ENCODE peak calls at places on chromosomes 3 and 15, in seven cellular contexts. One of them, this sample, is unnamed.

GRCh38 chr15:89143503-89144162 is 55.4 kb downstream of the ABHD2 start:
- DNase-seq in H1: no peak
- DNase-seq in neuronal stem cell: no peak
- DNase-seq in H9: no peak
- DNase-seq in mesendoderm: no peak
- DNase-seq in mesenchymal stem cell: no peak
- DNase-seq in IMR-90: peak
- DNase-seq in this sample: no peak

GRCh38 chr15:40232625-40233070 is 6.2 kb upstream of the PAK6 start:
- DNase-seq in H1: no peak
- DNase-seq in neuronal stem cell: no peak
- DNase-seq in H9: no peak
- DNase-seq in mesendoderm: peak
- DNase-seq in mesenchymal stem cell: no peak
- DNase-seq in IMR-90: peak
- DNase-seq in this sample: no peak

GRCh38 chr3:21509706-21510105 is 241.3 kb downstream of the ZNF385D start:
- DNase-seq in H1: no peak
- DNase-seq in neuronal stem cell: no peak
- DNase-seq in H9: no peak
- DNase-seq in mesendoderm: no peak
- DNase-seq in mesenchymal stem cell: no peak
- DNase-seq in IMR-90: no peak
- DNase-seq in this sample: no peak

GRCh38 chr3:32246079-32246675 is 7.7 kb downstream of the CMTM8 start:
- DNase-seq in H1: no peak
- DNase-seq in neuronal stem cell: no peak
- DNase-seq in H9: no peak
- DNase-seq in mesendoderm: peak
- DNase-seq in mesenchymal stem cell: no peak
- DNase-seq in IMR-90: no peak
- DNase-seq in this sample: no peak

GRCh38 chr15:43748376-43748775 is 2.1 kb downstream of the PDIA3 start:
- DNase-seq in H1: no peak
- DNase-seq in neuronal stem cell: no peak
- DNase-seq in H9: no peak
- DNase-seq in mesendoderm: no peak
- DNase-seq in mesenchymal stem cell: peak
- DNase-seq in IMR-90: peak
- DNase-seq in this sample: no peak

GRCh38 chr3:147758786-147759185 is 349.6 kb downstream of the ZIC1 start:
- DNase-seq in H1: no peak
- DNase-seq in neuronal stem cell: no peak
- DNase-seq in H9: no peak
- DNase-seq in mesendoderm: no peak
- DNase-seq in mesenchymal stem cell: no peak
- DNase-seq in IMR-90: no peak
- DNase-seq in this sample: no peak

GRCh38 chr15:81723758-81724157 is 322.1 kb downstream of the MEX3B start:
- DNase-seq in H1: no peak
- DNase-seq in neuronal stem cell: no peak
- DNase-seq in H9: no peak
- DNase-seq in mesendoderm: no peak
- DNase-seq in mesenchymal stem cell: no peak
- DNase-seq in IMR-90: no peak
- DNase-seq in this sample: no peak

GRCh38 chr3:57127849-57128566 is 37.1 kb downstream of the IL17RD start:
- DNase-seq in H1: no peak
- DNase-seq in neuronal stem cell: no peak
- DNase-seq in H9: no peak
- DNase-seq in mesendoderm: peak
- DNase-seq in mesenchymal stem cell: peak
- DNase-seq in IMR-90: no peak
- DNase-seq in this sample: no peak

GRCh38 chr3:198081421-198081844 is 121.4 kb downstream of the LMLN start:
- DNase-seq in H1: no peak
- DNase-seq in neuronal stem cell: no peak
- DNase-seq in H9: peak
- DNase-seq in mesendoderm: peak
- DNase-seq in mesenchymal stem cell: no peak
- DNase-seq in IMR-90: no peak
- DNase-seq in this sample: no peak

GRCh38 chr3:125032683-125033082 is 23.1 kb downstream of the HEG1 start:
- DNase-seq in H1: no peak
- DNase-seq in neuronal stem cell: no peak
- DNase-seq in H9: no peak
- DNase-seq in mesendoderm: no peak
- DNase-seq in mesenchymal stem cell: no peak
- DNase-seq in IMR-90: no peak
- DNase-seq in this sample: no peak

GRCh38 chr15:78915341-78916087 is 29.3 kb downstream of the CTSH start:
- DNase-seq in H1: no peak
- DNase-seq in neuronal stem cell: no peak
- DNase-seq in H9: no peak
- DNase-seq in mesendoderm: no peak
- DNase-seq in mesenchymal stem cell: no peak
- DNase-seq in IMR-90: no peak
- DNase-seq in this sample: no peak

GRCh38 chr3:181727122-181728036 is 15.7 kb downstream of the SOX2 start:
- DNase-seq in H1: no peak
- DNase-seq in neuronal stem cell: no peak
- DNase-seq in H9: peak
- DNase-seq in mesendoderm: peak
- DNase-seq in mesenchymal stem cell: peak
- DNase-seq in IMR-90: no peak
- DNase-seq in this sample: no peak

GRCh38 chr15:74642724-74643367 is 27.2 kb downstream of the CLK3 start:
- DNase-seq in H1: no peak
- DNase-seq in neuronal stem cell: no peak
- DNase-seq in H9: no peak
- DNase-seq in mesendoderm: peak
- DNase-seq in mesenchymal stem cell: peak
- DNase-seq in IMR-90: peak
- DNase-seq in this sample: no peak

GRCh38 chr3:176914764-176915163 is 282.5 kb downstream of the TBL1XR1 start:
- DNase-seq in H1: no peak
- DNase-seq in neuronal stem cell: no peak
- DNase-seq in H9: no peak
- DNase-seq in mesendoderm: peak
- DNase-seq in mesenchymal stem cell: no peak
- DNase-seq in IMR-90: no peak
- DNase-seq in this sample: no peak

GRCh38 chr15:43941555-43941954 is 114.8 kb downstream of the WDR76 start:
- DNase-seq in H1: no peak
- DNase-seq in neuronal stem cell: no peak
- DNase-seq in H9: no peak
- DNase-seq in mesendoderm: no peak
- DNase-seq in mesenchymal stem cell: no peak
- DNase-seq in IMR-90: no peak
- DNase-seq in this sample: no peak

GRCh38 chr3:168003911-168004310 is 91.8 kb downstream of the GOLIM4 start:
- DNase-seq in H1: no peak
- DNase-seq in neuronal stem cell: no peak
- DNase-seq in H9: no peak
- DNase-seq in mesendoderm: no peak
- DNase-seq in mesenchymal stem cell: no peak
- DNase-seq in IMR-90: no peak
- DNase-seq in this sample: no peak

GRCh38 chr15:92845109-92845508 is 55.0 kb upstream of the CHD2 start:
- DNase-seq in H1: no peak
- DNase-seq in neuronal stem cell: no peak
- DNase-seq in H9: no peak
- DNase-seq in mesendoderm: no peak
- DNase-seq in mesenchymal stem cell: peak
- DNase-seq in IMR-90: peak
- DNase-seq in this sample: no peak

GRCh38 chr15:66679657-66680108 is 22.4 kb upstream of the SMAD6 start:
- DNase-seq in H1: no peak
- DNase-seq in neuronal stem cell: no peak
- DNase-seq in H9: peak
- DNase-seq in mesendoderm: peak
- DNase-seq in mesenchymal stem cell: peak
- DNase-seq in IMR-90: peak
- DNase-seq in this sample: peak

GRCh38 chr15:26945046-26945445 is 25.9 kb upstream of the GABRG3 start:
- DNase-seq in H1: no peak
- DNase-seq in neuronal stem cell: no peak
- DNase-seq in H9: no peak
- DNase-seq in mesendoderm: no peak
- DNase-seq in mesenchymal stem cell: no peak
- DNase-seq in IMR-90: no peak
- DNase-seq in this sample: no peak

GRCh38 chr3:29718661-29719065 is 437.8 kb downstream of the RBMS3 start:
- DNase-seq in H1: no peak
- DNase-seq in neuronal stem cell: no peak
- DNase-seq in H9: no peak
- DNase-seq in mesendoderm: no peak
- DNase-seq in mesenchymal stem cell: no peak
- DNase-seq in IMR-90: peak
- DNase-seq in this sample: peak

GRCh38 chr3:38829404-38829803 is 13.4 kb upstream of the SCN10A start:
- DNase-seq in H1: no peak
- DNase-seq in neuronal stem cell: no peak
- DNase-seq in H9: no peak
- DNase-seq in mesendoderm: no peak
- DNase-seq in mesenchymal stem cell: peak
- DNase-seq in IMR-90: peak
- DNase-seq in this sample: no peak

GRCh38 chr3:159600291-159600690 is 388.3 kb upstream of the IL12A start:
- DNase-seq in H1: no peak
- DNase-seq in neuronal stem cell: no peak
- DNase-seq in H9: no peak
- DNase-seq in mesendoderm: no peak
- DNase-seq in mesenchymal stem cell: no peak
- DNase-seq in IMR-90: no peak
- DNase-seq in this sample: peak

GRCh38 chr3:48879307-48879993 is 19.2 kb downstream of the SLC25A20 start:
- DNase-seq in H1: no peak
- DNase-seq in neuronal stem cell: no peak
- DNase-seq in H9: no peak
- DNase-seq in mesendoderm: no peak
- DNase-seq in mesenchymal stem cell: no peak
- DNase-seq in IMR-90: no peak
- DNase-seq in this sample: no peak

GRCh38 chr3:157631468-157631867 is 128.3 kb upstream of the VEPH1 start:
- DNase-seq in H1: no peak
- DNase-seq in neuronal stem cell: no peak
- DNase-seq in H9: no peak
- DNase-seq in mesendoderm: no peak
- DNase-seq in mesenchymal stem cell: no peak
- DNase-seq in IMR-90: no peak
- DNase-seq in this sample: peak

GRCh38 chr3:65479967-65480366 is 558.8 kb downstream of the MAGI1 start:
- DNase-seq in H1: no peak
- DNase-seq in neuronal stem cell: no peak
- DNase-seq in H9: no peak
- DNase-seq in mesendoderm: no peak
- DNase-seq in mesenchymal stem cell: peak
- DNase-seq in IMR-90: no peak
- DNase-seq in this sample: no peak

DNA sequence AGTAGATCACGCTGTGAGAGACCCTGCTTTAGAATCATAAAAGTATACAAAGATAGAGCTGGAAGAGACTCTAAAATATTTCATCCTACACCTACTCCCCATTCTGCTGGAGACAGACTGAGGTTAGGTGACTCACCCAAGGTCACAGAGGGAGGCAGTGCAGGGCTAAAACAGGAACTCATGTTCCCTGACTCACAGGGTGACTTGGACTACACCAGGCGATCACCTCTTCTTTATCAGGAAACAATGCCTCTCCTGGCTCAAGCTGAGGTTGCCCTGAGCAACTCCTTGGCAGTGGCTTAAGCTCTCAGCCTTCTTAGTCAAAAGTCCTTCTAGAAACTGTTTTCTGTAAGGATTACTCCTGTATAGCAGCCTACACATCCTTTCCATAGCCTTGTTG is 26.4 kb upstream of the TNFAIP8L3 start:
- DNase-seq in H1: no peak
- DNase-seq in neuronal stem cell: no peak
- DNase-seq in H9: no peak
- DNase-seq in mesendoderm: peak
- DNase-seq in mesenchymal stem cell: peak
- DNase-seq in IMR-90: peak
- DNase-seq in this sample: no peak
- H3K4me2 ChIP-seq in H1: no peak
- H3K4me2 ChIP-seq in neuronal stem cell: no peak
- H3K4me2 ChIP-seq in H9: no peak
- H3K4me2 ChIP-seq in mesendoderm: no peak
- H3K4me2 ChIP-seq in mesenchymal stem cell: no peak
- H3K4me2 ChIP-seq in IMR-90: no peak
- H3K4me2 ChIP-seq in this sample: no peak

DNA sequence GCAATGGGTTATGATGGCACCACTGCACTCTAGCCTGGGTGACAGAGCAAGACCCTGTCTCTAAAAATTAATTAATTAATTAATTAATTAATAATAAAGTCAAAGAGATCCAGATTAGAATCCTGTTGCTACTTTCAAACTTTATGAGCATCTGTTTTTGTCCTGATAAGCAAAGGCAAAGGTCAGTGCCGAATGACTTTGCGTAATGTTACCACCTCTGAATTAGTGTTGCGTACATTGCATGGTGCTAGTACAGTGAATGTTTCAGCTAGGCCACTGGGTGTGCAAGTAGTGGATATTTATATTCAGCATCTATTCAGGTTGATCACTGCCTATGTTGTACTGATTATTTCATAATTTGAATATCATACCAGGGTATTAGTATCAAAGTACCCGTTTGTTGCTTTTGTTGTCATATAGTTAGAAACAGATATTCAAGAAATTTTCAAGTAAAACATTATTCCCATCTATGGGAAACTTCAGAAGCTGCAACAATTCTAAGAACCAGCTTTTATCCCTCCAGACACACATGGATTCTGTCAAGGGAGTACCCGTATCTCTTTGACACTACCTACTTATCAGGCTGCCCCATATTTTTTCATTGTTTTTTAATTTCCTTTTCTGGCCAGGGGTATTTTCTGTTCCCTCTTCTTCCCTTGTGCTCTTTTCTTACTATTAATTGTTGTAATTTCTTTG is 127.1 kb upstream of the GRM7 start:
- DNase-seq in H1: no peak
- DNase-seq in neuronal stem cell: no peak
- DNase-seq in H9: no peak
- DNase-seq in mesendoderm: no peak
- DNase-seq in mesenchymal stem cell: no peak
- DNase-seq in IMR-90: no peak
- DNase-seq in this sample: no peak
- H3K23ac ChIP-seq in H1: no peak
- H3K23ac ChIP-seq in neuronal stem cell: no peak
- H3K23ac ChIP-seq in H9: no peak
- H3K23ac ChIP-seq in mesendoderm: no peak
- H3K23ac ChIP-seq in mesenchymal stem cell: no peak
- H3K23ac ChIP-seq in IMR-90: no peak
- H3K23ac ChIP-seq in this sample: no peak

GRCh38 chr3:101521251-101521701 is 8.3 kb upstream of the SENP7 start:
- DNase-seq in H1: no peak
- DNase-seq in neuronal stem cell: no peak
- DNase-seq in H9: no peak
- DNase-seq in mesendoderm: no peak
- DNase-seq in mesenchymal stem cell: no peak
- DNase-seq in IMR-90: no peak
- DNase-seq in this sample: no peak
- H3K4me2 ChIP-seq in H1: no peak
- H3K4me2 ChIP-seq in neuronal stem cell: no peak
- H3K4me2 ChIP-seq in H9: no peak
- H3K4me2 ChIP-seq in mesendoderm: no peak
- H3K4me2 ChIP-seq in mesenchymal stem cell: no peak
- H3K4me2 ChIP-seq in IMR-90: no peak
- H3K4me2 ChIP-seq in this sample: no peak

GRCh38 chr3:43549626-43550025 is 72.2 kb downstream of the ANO10 start:
- DNase-seq in H1: no peak
- DNase-seq in neuronal stem cell: no peak
- DNase-seq in H9: no peak
- DNase-seq in mesendoderm: no peak
- DNase-seq in mesenchymal stem cell: no peak
- DNase-seq in IMR-90: no peak
- DNase-seq in this sample: peak
- H3K23ac ChIP-seq in H1: no peak
- H3K23ac ChIP-seq in neuronal stem cell: no peak
- H3K23ac ChIP-seq in H9: no peak
- H3K23ac ChIP-seq in mesendoderm: no peak
- H3K23ac ChIP-seq in mesenchymal stem cell: no peak
- H3K23ac ChIP-seq in IMR-90: no peak
- H3K23ac ChIP-seq in this sample: no peak